ENCODE peak calls at places on chromosomes 6 and 20, in ten cellular contexts. E, G, R, T, J, F, X, U, C and H are unnamed samples.
A peak's percentile ranks its signal among the peaks of the same experiment; 100 is the strongest.

GRCh38 chr20:61913423-61914225 is 152.1 kb downstream of the TAF4 start:
- DNase-seq in U (no peak), G (no peak), T (peak; percentile 63), E (no peak), C (no peak), R (no peak), X (no peak), J (no peak), F (no peak), H (peak; percentile 29)

GRCh38 chr20:35902545-35902941 is 51.8 kb downstream of the SCAND1 start:
- DNase-seq in F (no peak), J (no peak), T (no peak), E (no peak), R (no peak), G (no peak), C (peak; percentile 41), U (no peak), X (no peak), H (no peak)

GRCh38 chr6:21438986-21439352 is 154.6 kb upstream of the SOX4 start:
- DNase-seq in J (no peak), G (no peak), R (peak; percentile 89), E (no peak), T (no peak), F (no peak), C (peak; percentile 25), X (no peak), U (no peak), H (no peak)

GRCh38 chr6:136408205-136408604 is 118.6 kb upstream of the BCLAF1 start:
- DNase-seq in C (peak; percentile 74), E (no peak), U (no peak), T (no peak), G (no peak), X (no peak), J (peak; percentile 64), R (no peak), F (no peak), H (no peak)

GRCh38 chr6:4371207-4371921 is 236.0 kb upstream of the ECI2 start:
- DNase-seq in F (no peak), U (no peak), R (no peak), J (peak; percentile 57), G (no peak), C (peak; percentile 48), X (peak; percentile 75), T (no peak), E (no peak), H (peak; percentile 86)

GRCh38 chr6:132147530-132148011 is 196.4 kb upstream of the CCN2 start:
- DNase-seq in C (no peak), G (no peak), T (no peak), U (no peak), J (no peak), F (no peak), R (no peak), E (no peak), X (no peak), H (no peak)

GRCh38 chr6:38346291-38347079 is 293.2 kb downstream of the BTBD9 start:
- DNase-seq in X (no peak), C (peak; percentile 64), G (no peak), E (no peak), F (no peak), T (no peak), J (peak; percentile 65), R (no peak), U (no peak), H (no peak)

GRCh38 chr6:161033667-161034066 is 42.1 kb downstream of the MAP3K4 start:
- DNase-seq in C (peak; percentile 67), E (no peak), R (no peak), U (no peak), X (no peak), T (no peak), F (no peak), G (no peak), J (no peak), H (no peak)

GRCh38 chr20:51833326-51833725 is 31.0 kb upstream of the SALL4 start:
- DNase-seq in C (no peak), J (no peak), F (no peak), X (no peak), R (no peak), T (no peak), E (no peak), G (no peak), U (no peak), H (no peak)

GRCh38 chr20:49690899-49691620 is 22.6 kb downstream of the B4GALT5 start:
- DNase-seq in R (no peak), E (no peak), X (no peak), G (no peak), T (no peak), C (peak; percentile 48), U (no peak), J (peak; percentile 59), F (no peak), H (no peak)

GRCh38 chr20:14445310-14445709 is 107.9 kb upstream of the FLRT3 start:
- DNase-seq in J (peak; percentile 72), T (no peak), F (no peak), E (no peak), G (no peak), C (peak; percentile 71), R (no peak), X (no peak), U (no peak), H (no peak)

GRCh38 chr6:30206799-30207618 is 6.2 kb downstream of the TRIM26 start:
- DNase-seq in R (no peak), J (peak; percentile 31), U (no peak), X (no peak), G (no peak), C (peak; percentile 54), T (no peak), F (no peak), E (no peak), H (no peak)

GRCh38 chr6:100593522-100593921 is 128.8 kb upstream of the SIM1 start:
- DNase-seq in C (no peak), R (no peak), U (peak; percentile 70), J (peak; percentile 9), F (no peak), G (no peak), T (no peak), X (no peak), E (no peak), H (no peak)

GRCh38 chr20:1930165-1930564 is 35.0 kb downstream of the SIRPA start:
- DNase-seq in U (no peak), T (no peak), F (no peak), E (no peak), X (no peak), C (no peak), R (no peak), J (no peak), G (no peak), H (no peak)

GRCh38 chr20:571754-572331 is 28.3 kb upstream of the CSNK2A1 start:
- DNase-seq in T (no peak), X (peak; percentile 75), G (no peak), R (no peak), C (no peak), U (no peak), F (no peak), E (no peak), J (peak; percentile 19), H (peak; percentile 87)

GRCh38 chr20:57663681-57664451 is 43.6 kb upstream of the ZBP1 start:
- DNase-seq in G (no peak), R (no peak), C (no peak), J (no peak), U (no peak), T (peak; percentile 71), E (peak; percentile 42), X (peak; percentile 13), F (no peak), H (peak; percentile 15)

GRCh38 chr6:142844065-142844755 is 100.8 kb downstream of the HIVEP2 start:
- DNase-seq in E (no peak), T (no peak), C (peak; percentile 50), F (no peak), R (no peak), G (no peak), J (peak; percentile 74), X (no peak), U (no peak), H (no peak)

GRCh38 chr6:116105247-116105646 is 4.6 kb downstream of the NT5DC1 start:
- DNase-seq in E (no peak), F (no peak), G (no peak), X (no peak), C (no peak), T (no peak), R (no peak), U (no peak), J (no peak), H (no peak)

GRCh38 chr6:112016335-112016734 is 37.6 kb upstream of the CCN6 start:
- DNase-seq in C (no peak), T (no peak), X (peak; percentile 40), U (no peak), J (no peak), E (no peak), F (no peak), G (no peak), R (no peak), H (peak; percentile 36)

GRCh38 chr20:37999526-38000263 is 33.6 kb downstream of the TTI1 start:
- DNase-seq in F (no peak), R (no peak), J (no peak), X (no peak), E (no peak), C (no peak), U (no peak), G (no peak), T (no peak), H (no peak)

GRCh38 chr20:63589261-63590217 is 15.5 kb upstream of the HELZ2 start:
- DNase-seq in J (no peak), E (no peak), U (peak; percentile 10), C (no peak), X (no peak), T (no peak), F (no peak), R (no peak), G (no peak), H (no peak)

GRCh38 chr6:90701146-90701781 is 114.4 kb upstream of the MAP3K7 start:
- DNase-seq in C (no peak), J (no peak), T (no peak), X (no peak), F (no peak), U (no peak), G (no peak), E (no peak), R (peak; percentile 42), H (no peak)

GRCh38 chr6:40999498-41000070 is 39.4 kb downstream of the UNC5CL start:
- DNase-seq in R (peak; percentile 84), F (no peak), J (peak; percentile 47), U (no peak), E (no peak), G (no peak), X (peak; percentile 73), C (peak; percentile 46), T (no peak), H (peak; percentile 64)

GRCh38 chr20:49245921-49246740 is 26.9 kb downstream of the DDX27 start:
- DNase-seq in T (no peak), U (peak; percentile 58), J (peak; percentile 62), F (no peak), G (no peak), E (no peak), X (no peak), R (peak; percentile 74), C (peak; percentile 58), H (peak; percentile 50)

GRCh38 chr20:33772439-33772838 is 38.7 kb upstream of the CHMP4B start:
- DNase-seq in F (no peak), T (no peak), E (no peak), C (no peak), U (no peak), J (no peak), X (no peak), R (no peak), G (no peak), H (no peak)